ENCODE peak calls at places on chromosomes 11 and 22, in eight cellular contexts. A is tibial nerve; M is IMR-90; Y is hepatocyte; D is stomach; J is CD8-positive, alpha-beta memory T cell; E is CD4-positive, alpha-beta memory T cell; Z is Peyer's patch. O is an unnamed sample.

GRCh38 chr11:3615998-3616397 is 25.8 kb downstream of the ART5 start:
- DNase-seq in E (no peak), Y (no peak), A (no peak), M (no peak), D (no peak), Z (no peak), J (no peak), O (no peak)

GRCh38 chr11:11406652-11407051 is 53.6 kb upstream of the CSNK2A3 start:
- DNase-seq in E (no peak), Z (no peak), D (no peak), M (no peak), Y (no peak), J (no peak), A (no peak), O (no peak)

GRCh38 chr11:64233913-64234839 is at the start of gene VEGFB:
- DNase-seq in A (peak; percentile 55), J (peak; percentile 69), Z (peak; percentile 86), E (peak; percentile 62), Y (peak; percentile 86), D (peak; percentile 81), M (peak; percentile 26), O (peak; percentile 84)

GRCh38 chr11:84480151-84480550 is 1147.0 kb downstream of the DLG2 start:
- DNase-seq in A (no peak), D (no peak), Y (no peak), J (no peak), M (no peak), Z (no peak), E (no peak), O (no peak)

GRCh38 chr22:37273126-37273845 is 9.0 kb upstream of the CYTH4 start:
- DNase-seq in Y (no peak), M (peak; percentile 79), D (no peak), A (no peak), J (no peak), Z (no peak), E (no peak), O (no peak)

GRCh38 chr22:26672060-26672471 is 14.7 kb downstream of the MIAT start:
- DNase-seq in D (no peak), M (no peak), Y (no peak), J (no peak), E (peak; percentile 42), A (no peak), Z (no peak), O (no peak)

GRCh38 chr11:35163707-35164496 is 24.9 kb downstream of the CD44 start:
- DNase-seq in M (peak; percentile 31), Z (no peak), A (no peak), Y (no peak), J (no peak), D (no peak), E (peak; percentile 64), O (no peak)

GRCh38 chr11:45853616-45854219 is 6.4 kb downstream of the CRY2 start:
- DNase-seq in M (no peak), J (no peak), A (no peak), D (no peak), Z (no peak), Y (no peak), E (no peak), O (no peak)

GRCh38 chr22:24563246-24563645 is 7.4 kb downstream of the SNRPD3 start:
- DNase-seq in D (no peak), J (no peak), E (no peak), A (no peak), Y (no peak), Z (no peak), M (no peak), O (no peak)

GRCh38 chr11:113647108-113647507 is 59.0 kb downstream of the TMPRSS5 start:
- DNase-seq in E (no peak), M (no peak), D (no peak), Y (no peak), A (no peak), Z (no peak), J (no peak), O (no peak)

GRCh38 chr11:83727251-83727650 is 441.1 kb upstream of the CCDC90B start:
- DNase-seq in Y (no peak), D (no peak), J (no peak), M (no peak), A (no peak), E (no peak), Z (no peak), O (peak; percentile 41)

GRCh38 chr11:56906683-56907148 is 82.0 kb upstream of the OR5AK2 start:
- DNase-seq in E (no peak), Z (no peak), M (no peak), Y (no peak), J (no peak), A (no peak), D (no peak), O (no peak)

GRCh38 chr11:36471577-36471976 is 38.5 kb downstream of the TRAF6 start:
- DNase-seq in E (no peak), Z (no peak), J (no peak), M (no peak), A (no peak), D (no peak), Y (no peak), O (no peak)

GRCh38 chr11:110295487-110296225 is 758 bp downstream of the RDX start:
- DNase-seq in A (peak; percentile 51), J (peak; percentile 24), E (peak; percentile 46), M (peak; percentile 40), Z (peak; percentile 59), D (peak; percentile 61), Y (peak; percentile 74), O (no peak)

GRCh38 chr22:40153186-40153585 is 24.5 kb upstream of the TNRC6B start:
- DNase-seq in M (no peak), Y (no peak), A (no peak), D (no peak), E (no peak), J (no peak), Z (no peak), O (no peak)

GRCh38 chr11:40306938-40307548 is 1152.4 kb downstream of the LRRC4C start:
- DNase-seq in E (no peak), D (no peak), Z (no peak), M (peak; percentile 63), Y (peak; percentile 66), A (no peak), J (no peak), O (no peak)

GRCh38 chr11:112822478-112823274 is 138.5 kb upstream of the NCAM1 start:
- DNase-seq in J (no peak), D (peak; percentile 62), Y (peak; percentile 36), E (no peak), M (no peak), A (no peak), Z (no peak), O (no peak)

GRCh38 chr11:945986-946385 is 20.3 kb downstream of the AP2A2 start:
- DNase-seq in E (no peak), J (no peak), M (no peak), A (no peak), Z (no peak), D (no peak), Y (peak; percentile 68), O (no peak)

GRCh38 chr22:41775976-41776375 is 24.5 kb upstream of the CCDC134 start:
- DNase-seq in J (no peak), D (no peak), E (no peak), Z (no peak), A (no peak), Y (no peak), M (no peak), O (no peak)

GRCh38 chr22:50306753-50307749 is at the start of gene PLXNB2:
- DNase-seq in E (no peak), M (peak; percentile 80), J (no peak), D (peak; percentile 84), Z (peak; percentile 86), A (peak; percentile 60), Y (peak; percentile 92), O (peak; percentile 94)
- H3K4me1 ChIP-seq in E (peaks cover 5% of the 10 kb centered on the region), M (peaks cover 48% of the 10 kb centered on the region), J (no peaks in the 10 kb centered on the region), D (peaks cover 65% of the 10 kb centered on the region), Z (peaks cover 33% of the 10 kb centered on the region), A (peaks cover 61% of the 10 kb centered on the region), Y (peaks cover 51% of the 10 kb centered on the region), O (peaks cover 9% of the 10 kb centered on the region)

DNA sequence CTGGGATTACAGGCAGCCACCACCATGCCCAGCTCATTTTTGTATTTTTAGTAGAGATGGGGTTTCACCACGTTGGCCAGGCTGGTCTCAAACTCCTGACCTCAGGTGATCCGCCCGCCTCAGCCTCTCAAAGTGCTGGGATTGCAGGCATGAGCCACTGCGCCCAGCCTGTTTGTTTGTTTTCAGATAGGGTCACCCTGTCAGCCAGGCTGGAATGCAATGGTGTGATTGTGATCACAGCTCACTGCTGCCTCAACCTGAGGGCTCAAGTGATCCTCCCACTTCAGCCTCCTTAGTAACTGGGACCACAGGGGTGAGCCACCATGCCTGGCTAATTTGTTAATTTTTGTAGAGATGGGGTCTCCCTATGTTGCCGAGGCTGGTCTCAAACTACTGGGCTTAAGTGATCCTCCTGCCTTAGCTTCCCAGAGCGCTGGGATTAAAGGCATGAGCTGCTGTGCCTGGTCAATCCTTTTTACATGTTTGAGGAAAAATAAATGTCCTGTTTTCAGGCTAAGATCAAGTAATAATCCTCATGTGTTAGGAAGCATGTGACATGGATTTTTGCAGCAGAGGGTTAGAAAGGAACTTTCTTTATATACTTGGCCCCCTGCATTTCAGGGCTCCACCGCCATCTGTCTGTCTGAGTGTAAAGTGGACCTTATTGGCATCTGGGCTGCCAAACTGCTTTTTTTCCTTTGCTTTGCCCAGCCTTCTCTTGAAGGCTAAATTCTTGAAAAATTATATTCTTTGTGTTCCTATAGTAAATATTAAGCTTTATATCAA is 4.8 kb upstream of the SLC3A2 start:
- DNase-seq in Z (no peak), A (no peak), M (no peak), E (no peak), J (no peak), Y (no peak), D (peak; percentile 63), O (no peak)
- H3K27ac ChIP-seq in Z (no peak overlapping the region), A (no peak overlapping the region), M (no peak overlapping the region), E (no peak overlapping the region), J (no peak overlapping the region), Y (peak overlapping the region; percentile 15), D (peak overlapping the region; percentile 44), O (no peak overlapping the region)

GRCh38 chr22:46053563-46054090 is 76.7 kb upstream of the WNT7B start:
- DNase-seq in D (peak; percentile 84), J (peak; percentile 45), Y (no peak), A (no peak), E (peak; percentile 66), Z (peak; percentile 90), M (peak; percentile 38), O (peak; percentile 88)
- H3K4me1 ChIP-seq in D (peaks cover 85% of the 10 kb centered on the region), J (peaks cover 53% of the 10 kb centered on the region), Y (peaks cover 8% of the 10 kb centered on the region), A (peaks cover 58% of the 10 kb centered on the region), E (peaks cover 71% of the 10 kb centered on the region), Z (no peaks in the 10 kb centered on the region), M (peaks cover 26% of the 10 kb centered on the region), O (peaks cover 61% of the 10 kb centered on the region)

GRCh38 chr11:125494987-125495725 is 909 bp downstream of the FEZ1 start:
- DNase-seq in J (no peak), D (no peak), Y (peak; percentile 47), Z (peak; percentile 51), E (no peak), M (peak; percentile 31), A (peak; percentile 28), O (peak; percentile 21)
- H3K27ac ChIP-seq in J (no peak overlapping the region), D (peak overlapping the region; percentile 25), Y (peak overlapping the region; percentile 6), Z (no peak overlapping the region), E (no peak overlapping the region), M (peak overlapping the region; percentile 83), A (peak overlapping the region; percentile 96), O (no peak overlapping the region)

O was measured in pancreas.